ENCODE peak calls at places on chromosomes 4 and X, in seven cellular contexts. U, Q, R, W, D, Y and E are unnamed samples.
A peak's percentile ranks its signal among the peaks of the same experiment; 100 is the strongest.

GRCh38 chr4:89563431-89563830 is 255.8 kb upstream of the GPRIN3 start:
- DNase-seq in U (no peak), Q (no peak), R (no peak), W (no peak), D (peak; percentile 7), Y (no peak), E (no peak)

GRCh38 chr4:42646999-42647541 is 9.8 kb downstream of the ATP8A1 start:
- DNase-seq in U (no peak), Q (no peak), R (no peak), W (no peak), D (no peak), Y (no peak), E (no peak)

GRCh38 chr4:54255881-54256280 is 26.8 kb downstream of the PDGFRA start:
- DNase-seq in U (no peak), Q (no peak), R (no peak), W (no peak), D (peak; percentile 78), Y (no peak), E (no peak)

GRCh38 chr4:7427326-7428260 is 7.1 kb downstream of the PSAPL1 start:
- DNase-seq in U (peak; percentile 42), Q (no peak), R (peak; percentile 4), W (no peak), D (no peak), Y (no peak), E (no peak)

GRCh38 chr4:110088670-110089069 is 109.7 kb downstream of the ELOVL6 start:
- DNase-seq in U (no peak), Q (no peak), R (no peak), W (no peak), D (peak; percentile 62), Y (peak; percentile 20), E (no peak)

GRCh38 chr4:165520071-165520470 is 141.3 kb downstream of the CPE start:
- DNase-seq in U (no peak), Q (no peak), R (no peak), W (no peak), D (no peak), Y (no peak), E (no peak)

GRCh38 chr4:122900314-122900713 is 22.1 kb downstream of the NUDT6 start:
- DNase-seq in U (no peak), Q (no peak), R (no peak), W (no peak), D (no peak), Y (no peak), E (no peak)

GRCh38 chrX:36916941-36917340 is 91.2 kb upstream of the FAM47C start:
- DNase-seq in U (no peak), Q (no peak), R (no peak), W (no peak), D (no peak), Y (no peak), E (no peak)

GRCh38 chrX:25004485-25005032 is 11.2 kb downstream of the ARX start:
- DNase-seq in U (no peak), Q (no peak), R (no peak), W (no peak), D (no peak), Y (no peak), E (no peak)

GRCh38 chrX:25001808-25002657 is 13.7 kb downstream of the ARX start:
- DNase-seq in U (no peak), Q (no peak), R (no peak), W (no peak), D (no peak), Y (no peak), E (no peak)

GRCh38 chrX:25004040-25004439 is 11.7 kb downstream of the ARX start:
- DNase-seq in U (no peak), Q (no peak), R (no peak), W (no peak), D (no peak), Y (no peak), E (no peak)

GRCh38 chrX:25002658-25003015 is 13.1 kb downstream of the ARX start:
- DNase-seq in U (no peak), Q (no peak), R (no peak), W (no peak), D (no peak), Y (no peak), E (no peak)

DNA sequence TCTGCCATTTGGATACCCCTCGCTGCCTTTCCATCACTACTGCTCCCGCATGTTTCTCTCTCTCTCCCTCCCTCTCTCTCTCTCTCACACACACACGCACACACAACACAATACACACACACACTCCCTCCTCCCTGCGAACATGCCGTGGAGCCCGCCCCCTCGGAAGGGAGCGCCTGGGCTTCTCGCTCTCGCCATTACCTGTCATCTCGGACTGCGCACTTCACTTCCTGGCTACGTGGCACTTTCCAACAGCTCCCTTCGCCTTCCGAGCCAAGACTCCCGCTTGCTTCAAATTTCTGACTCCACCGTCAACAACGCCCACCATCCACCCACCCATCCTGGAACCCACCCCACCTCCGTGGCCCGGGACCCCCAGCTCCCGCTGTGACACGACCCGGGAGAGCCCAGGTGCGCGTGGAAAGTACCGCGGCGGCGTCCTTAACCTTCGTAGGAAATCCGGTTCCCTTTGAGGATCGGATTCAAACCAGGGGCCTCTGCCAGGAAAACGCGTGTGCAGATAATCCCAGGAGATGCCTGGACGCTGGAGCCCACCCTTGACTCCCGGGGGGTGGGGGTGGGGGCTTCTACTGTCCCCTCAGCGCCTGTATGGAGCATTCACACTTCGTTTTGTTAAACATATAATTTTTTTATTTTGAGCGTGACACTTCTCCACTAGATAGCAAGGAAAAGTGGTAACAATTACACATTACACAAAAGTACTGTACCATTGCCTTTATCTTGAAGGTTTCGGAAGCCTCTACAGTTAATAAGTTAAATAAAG is 12.5 kb downstream of the ARX start:
- DNase-seq in U (no peak), Q (no peak), R (no peak), W (no peak), D (no peak), Y (no peak), E (no peak)
- H3K27me3 ChIP-seq in U (peaks cover 30% of the 10 kb centered on the region), Q (peaks cover 15% of the 10 kb centered on the region), R (peaks cover 67% of the 10 kb centered on the region), W (no peaks in the 10 kb centered on the region), D (peaks cover 29% of the 10 kb centered on the region), Y (no peaks in the 10 kb centered on the region), E (peaks cover 54% of the 10 kb centered on the region)

GRCh38 chr4:797066-797465 is 28.9 kb downstream of the CPLX1 start:
- DNase-seq in U (no peak), Q (no peak), R (no peak), W (no peak), D (no peak), Y (no peak), E (no peak)

GRCh38 chr4:803884-804283 is 22.0 kb downstream of the CPLX1 start:
- DNase-seq in U (no peak), Q (no peak), R (no peak), W (no peak), D (no peak), Y (no peak), E (no peak)

GRCh38 chr4:796206-796605 is 29.7 kb downstream of the CPLX1 start:
- DNase-seq in U (no peak), Q (no peak), R (no peak), W (no peak), D (no peak), Y (no peak), E (no peak)

GRCh38 chr4:804804-805203 is 21.1 kb downstream of the CPLX1 start:
- DNase-seq in U (no peak), Q (no peak), R (no peak), W (no peak), D (no peak), Y (no peak), E (no peak)

GRCh38 chr4:801436-802124 is 24.3 kb downstream of the CPLX1 start:
- DNase-seq in U (no peak), Q (no peak), R (no peak), W (no peak), D (no peak), Y (no peak), E (no peak)
- H3K27me3 ChIP-seq in U (no peaks in the 10 kb centered on the region), Q (no peaks in the 10 kb centered on the region), R (no peaks in the 10 kb centered on the region), W (no peaks in the 10 kb centered on the region), D (peaks cover 21% of the 10 kb centered on the region), Y (no peaks in the 10 kb centered on the region), E (no peaks in the 10 kb centered on the region)

GRCh38 chr4:40750461-40751258 is 905 bp downstream of the NSUN7 start:
- DNase-seq in U (no peak), Q (peak; percentile 54), R (no peak), W (no peak), D (peak; percentile 35), Y (no peak), E (peak; percentile 22)
- H3K27me3 ChIP-seq in U (no peaks in the 10 kb centered on the region), Q (no peaks in the 10 kb centered on the region), R (no peaks in the 10 kb centered on the region), W (no peaks in the 10 kb centered on the region), D (peaks cover 31% of the 10 kb centered on the region), Y (no peaks in the 10 kb centered on the region), E (no peaks in the 10 kb centered on the region)

GRCh38 chr4:182449186-182449880 is 206.1 kb downstream of the TENM3 start:
- DNase-seq in U (no peak), Q (no peak), R (peak; percentile 72), W (peak; percentile 57), D (no peak), Y (no peak), E (peak; percentile 43)
- H3K27me3 ChIP-seq in U (no peaks in the 10 kb centered on the region), Q (no peaks in the 10 kb centered on the region), R (peaks cover 5% of the 10 kb centered on the region), W (no peaks in the 10 kb centered on the region), D (peaks cover 58% of the 10 kb centered on the region), Y (no peaks in the 10 kb centered on the region), E (no peaks in the 10 kb centered on the region)

GRCh38 chrX:13990126-13990525 is 39.6 kb downstream of the GEMIN8 start:
- DNase-seq in U (no peak), Q (no peak), R (no peak), W (peak; percentile 46), D (no peak), Y (no peak), E (no peak)

GRCh38 chrX:13994104-13994503 is 35.6 kb downstream of the GEMIN8 start:
- DNase-seq in U (no peak), Q (no peak), R (no peak), W (no peak), D (no peak), Y (no peak), E (no peak)

GRCh38 chrX:13996650-13997049 is 33.0 kb downstream of the GEMIN8 start:
- DNase-seq in U (no peak), Q (no peak), R (no peak), W (no peak), D (no peak), Y (no peak), E (no peak)

GRCh38 chrX:13994681-13995080 is 35.0 kb downstream of the GEMIN8 start:
- DNase-seq in U (no peak), Q (no peak), R (no peak), W (no peak), D (no peak), Y (no peak), E (no peak)
- H3K27me3 ChIP-seq in U (no peaks in the 10 kb centered on the region), Q (no peaks in the 10 kb centered on the region), R (no peaks in the 10 kb centered on the region), W (no peaks in the 10 kb centered on the region), D (no peaks in the 10 kb centered on the region), Y (no peaks in the 10 kb centered on the region), E (no peaks in the 10 kb centered on the region)

DNA sequence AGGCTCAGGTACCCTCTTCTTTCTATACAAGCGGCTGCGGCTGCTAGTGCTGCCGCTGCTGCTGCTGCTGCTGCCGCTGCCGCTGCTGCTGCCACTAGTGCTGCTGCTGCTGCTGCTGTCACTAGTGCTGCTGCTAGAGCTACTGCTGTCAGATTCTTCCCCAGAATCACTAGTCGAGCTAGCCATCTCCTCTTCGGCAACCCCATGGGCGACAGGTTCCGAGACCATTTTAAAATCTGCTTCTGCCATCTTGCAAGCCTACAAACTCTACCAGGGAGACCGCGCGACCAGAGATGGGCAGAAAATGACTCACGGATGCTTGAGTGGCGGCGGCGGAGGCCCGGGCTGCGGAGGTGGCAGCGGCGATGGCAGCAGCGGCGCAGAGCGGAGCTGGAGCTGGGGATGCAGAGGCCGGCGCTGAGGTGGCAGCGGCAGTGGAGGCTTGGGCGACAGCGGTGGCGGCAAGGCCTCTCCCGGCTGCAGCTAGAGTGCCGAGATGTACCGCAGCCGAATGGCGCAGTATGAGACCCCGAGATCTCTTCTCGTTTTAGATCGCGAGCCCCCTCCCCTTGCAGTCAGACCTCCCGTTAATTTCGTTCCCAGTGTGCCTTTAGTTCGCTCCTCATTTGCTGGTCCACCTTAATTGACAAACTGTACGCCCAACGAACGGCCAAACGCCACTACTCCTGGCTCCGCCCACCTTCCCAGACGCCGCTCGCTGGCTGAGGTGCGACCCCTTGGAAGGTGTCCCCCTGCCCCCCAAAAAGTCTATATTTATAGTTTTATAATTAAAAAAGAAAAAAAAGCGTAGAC is at the start of gene NAP1L3:
- DNase-seq in U (peak; percentile 63), Q (peak; percentile 71), R (no peak), W (peak; percentile 42), D (peak; percentile 84), Y (peak; percentile 13), E (peak; percentile 41)
- H3K27me3 ChIP-seq in U (no peaks in the 10 kb centered on the region), Q (no peaks in the 10 kb centered on the region), R (peaks cover 47% of the 10 kb centered on the region), W (no peaks in the 10 kb centered on the region), D (no peaks in the 10 kb centered on the region), Y (no peaks in the 10 kb centered on the region), E (no peaks in the 10 kb centered on the region)